ENCODE peak calls at places on chromosomes 13 and 19, in six cellular contexts. X, Y, W, R, B and V are unnamed samples.

GRCh38 chr19:19262190-19263057 is 10.7 kb downstream of the TM6SF2 start:
- DNase-seq in X (no peak), Y (no peak), W (no peak), R (no peak), B (no peak), V (no peak)

GRCh38 chr19:11096210-11096841 is 7.1 kb downstream of the LDLR start:
- DNase-seq in X (no peak), Y (peak; percentile 57), W (peak; percentile 33), R (no peak), B (peak; percentile 48), V (no peak)

GRCh38 chr13:94660695-94661324 is 51.5 kb downstream of the SOX21 start:
- DNase-seq in X (no peak), Y (peak; percentile 27), W (no peak), R (no peak), B (no peak), V (no peak)

GRCh38 chr19:23070353-23070781 is 46.5 kb upstream of the ZNF730 start:
- DNase-seq in X (no peak), Y (peak; percentile 46), W (peak; percentile 11), R (no peak), B (peak; percentile 31), V (no peak)

GRCh38 chr13:111363121-111363520 is 42.7 kb downstream of the TEX29 start:
- DNase-seq in X (no peak), Y (no peak), W (no peak), R (no peak), B (no peak), V (no peak)

GRCh38 chr13:91046715-91047327 is 300.7 kb upstream of the MIR17HG start:
- DNase-seq in X (no peak), Y (no peak), W (no peak), R (no peak), B (no peak), V (no peak)

GRCh38 chr13:72952529-72953141 is 106.2 kb upstream of the KLF5 start:
- DNase-seq in X (no peak), Y (no peak), W (no peak), R (no peak), B (no peak), V (no peak)

GRCh38 chr13:36858285-36858684 is 39.3 kb downstream of the RFXAP start:
- DNase-seq in X (peak; percentile 27), Y (no peak), W (no peak), R (no peak), B (no peak), V (peak; percentile 10)

GRCh38 chr13:21911916-21912315 is 241.0 kb downstream of the FGF9 start:
- DNase-seq in X (no peak), Y (no peak), W (no peak), R (no peak), B (no peak), V (no peak)

GRCh38 chr19:1651548-1652394 is 644 bp downstream of the TCF3 start:
- DNase-seq in X (no peak), Y (no peak), W (peak; percentile 58), R (peak; percentile 77), B (peak; percentile 54), V (no peak)

GRCh38 chr13:98972627-98973026 is 5.2 kb downstream of the DOCK9 start:
- DNase-seq in X (peak; percentile 76), Y (peak; percentile 88), W (no peak), R (no peak), B (no peak), V (no peak)

GRCh38 chr19:2720777-2721569 is at the start of gene DIRAS1:
- DNase-seq in X (no peak), Y (no peak), W (no peak), R (no peak), B (no peak), V (no peak)
- H3K4me3 ChIP-seq in X (peak within 1 kb of the TSS; percentile 55), Y (peak within 1 kb of the TSS; percentile 15), W (peak within 1 kb of the TSS; percentile 45), R (no peak within 1 kb of the TSS), B (peak within 1 kb of the TSS; percentile 38), V (peak within 1 kb of the TSS; percentile 74)

GRCh38 chr13:39585219-39585618 is 17.8 kb downstream of the LHFPL6 start:
- DNase-seq in X (no peak), Y (no peak), W (no peak), R (no peak), B (no peak), V (no peak)
- TF ChIP-seq CTCF in X (no peak), Y (no peak), W (no peak), R (no peak), B (no peak), V (no peak)

DNA sequence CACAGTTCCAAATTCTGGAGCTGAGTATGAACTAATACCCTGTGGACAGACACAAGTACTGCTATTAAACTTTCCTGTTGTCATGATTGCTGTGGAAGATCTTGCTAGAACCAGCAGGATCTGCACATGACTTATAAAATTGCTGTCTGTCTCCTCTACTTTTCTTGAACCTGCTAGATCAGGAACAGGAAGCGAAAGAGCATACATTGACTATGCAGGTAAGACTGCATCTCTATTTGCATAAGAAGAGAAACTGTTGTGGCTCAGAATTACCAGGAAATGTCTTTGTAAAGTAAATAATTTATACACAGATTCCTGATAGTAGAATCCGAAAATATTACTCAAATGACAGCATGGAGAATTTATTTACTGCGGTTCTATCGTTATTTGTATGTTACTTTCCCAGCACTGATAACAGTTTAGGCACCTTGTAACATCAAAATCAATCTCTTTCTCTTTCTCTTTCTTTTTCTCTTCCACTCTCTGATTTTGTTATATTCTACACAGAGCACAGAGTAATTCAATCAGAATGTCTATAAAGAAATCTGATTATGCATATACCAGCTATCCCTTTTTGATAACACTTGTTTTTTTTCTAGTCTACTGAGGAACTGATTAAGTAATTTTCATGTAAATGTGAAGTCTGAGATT is 226.5 kb downstream of the MYO16 start:
- DNase-seq in X (peak; percentile 17), Y (no peak), W (no peak), R (no peak), B (no peak), V (no peak)
- H3K4me3 ChIP-seq in X (no peak overlapping the region), Y (no peak overlapping the region), W (no peak overlapping the region), R (no peak overlapping the region), B (no peak overlapping the region), V (no peak overlapping the region)

GRCh38 chr13:25715760-25716159 is 336.1 kb downstream of the SHISA2 start:
- DNase-seq in X (no peak), Y (no peak), W (no peak), R (no peak), B (no peak), V (no peak)
- TF ChIP-seq CTCF in X (no peak), Y (no peak), W (no peak), R (no peak), B (no peak), V (no peak)